ENCODE peak calls at places on chromosomes 16 and 17, in five cellular contexts. X, K, V, J and Y are unnamed samples. For H3K36me3, the result is how much of the 10 kb centered on the place peaks cover.

GRCh38 chr17:39167492-39167891 is 1.5 kb upstream of the ARL5C start:
- DNase-seq in X (no peak), V (no peak), J (no peak), K (no peak), Y (peak)

GRCh38 chr17:42596386-42596785 is 12.8 kb downstream of the RETREG3 start:
- DNase-seq in X (no peak), J (no peak), K (no peak), V (no peak), Y (no peak)

GRCh38 chr16:4272114-4272954 is 489 bp downstream of the TFAP4 start:
- DNase-seq in K (peak), J (peak), X (peak), V (peak), Y (peak)

GRCh38 chr17:21058098-21058893 is 15.5 kb upstream of the USP22 start:
- DNase-seq in V (peak), J (peak), K (no peak), X (peak), Y (peak)

GRCh38 chr17:71413935-71414334 is 706.9 kb upstream of the SOX9 start:
- DNase-seq in K (no peak), J (no peak), V (no peak), X (no peak), Y (peak)

GRCh38 chr17:66715076-66715675 is 119.7 kb upstream of the CACNG5 start:
- DNase-seq in J (no peak), K (no peak), X (no peak), V (no peak), Y (no peak)

GRCh38 chr17:38868968-38869646 is 751 bp upstream of the LASP1 start:
- DNase-seq in J (peak), V (peak), X (peak), K (peak), Y (peak)

GRCh38 chr16:50368410-50369132 is at the start of gene BRD7:
- DNase-seq in K (peak), X (peak), J (peak), V (peak), Y (peak)

GRCh38 chr16:76653390-76654026 is 376.3 kb downstream of the CNTNAP4 start:
- DNase-seq in V (peak), K (peak), J (peak), X (peak), Y (peak)

GRCh38 chr16:30903596-30903995 is 7.2 kb downstream of the CTF1 start:
- DNase-seq in X (peak), J (no peak), K (no peak), V (no peak), Y (peak)

GRCh38 chr17:73396429-73397277 is 84.9 kb upstream of the CDC42EP4 start:
- DNase-seq in V (no peak), J (peak), K (no peak), X (no peak), Y (no peak)

GRCh38 chr17:73255671-73256181 is 6.0 kb downstream of the CPSF4L start:
- DNase-seq in J (peak), V (peak), K (peak), X (peak), Y (peak)

GRCh38 chr17:38636054-38636453 is 30.3 kb upstream of the SRCIN1 start:
- DNase-seq in X (peak), K (peak), V (no peak), J (no peak), Y (no peak)

GRCh38 chr17:44331249-44331760 is 6.7 kb upstream of the SLC25A39 start:
- DNase-seq in V (peak), X (peak), J (peak), K (peak), Y (peak)

GRCh38 chr17:8420041-8420934 is 15.4 kb upstream of the NDEL1 start:
- DNase-seq in V (no peak), K (no peak), X (no peak), J (peak), Y (no peak)

GRCh38 chr16:88283596-88283995 is 99.2 kb upstream of the ZNF469 start:
- DNase-seq in J (no peak), V (no peak), X (no peak), K (no peak), Y (no peak)

GRCh38 chr17:79872762-79873161 is 33.5 kb upstream of the CBX4 start:
- DNase-seq in V (no peak), K (no peak), J (no peak), X (no peak), Y (no peak)

GRCh38 chr17:33049781-33050414 is 58.3 kb downstream of the SPACA3 start:
- DNase-seq in V (no peak), X (peak), K (peak), J (peak), Y (peak)

GRCh38 chr16:65222049-65222448 is 100.2 kb upstream of the CDH11 start:
- DNase-seq in K (no peak), X (no peak), V (no peak), J (no peak), Y (no peak)

GRCh38 chr16:72021043-72021442 is 12.5 kb downstream of the DHODH start:
- DNase-seq in V (no peak), J (no peak), X (peak), K (peak), Y (no peak)

GRCh38 chr17:34826332-34826731 is 134.9 kb downstream of the CCT6B start:
- DNase-seq in J (no peak), K (no peak), V (peak), X (peak), Y (no peak)

GRCh38 chr16:72927199-72928088 is 120.5 kb downstream of the ZFHX3 start:
- DNase-seq in X (no peak), K (no peak), V (peak), J (peak), Y (no peak)

GRCh38 chr17:12024332-12024731 is 3.7 kb downstream of the MAP2K4 start:
- DNase-seq in J (peak), K (no peak), X (no peak), V (peak), Y (no peak)

GRCh38 chr17:9022553-9023388 is 1.5 kb downstream of the NTN1 start:
- DNase-seq in J (peak), K (peak), X (peak), V (peak), Y (no peak)

GRCh38 chr16:88616320-88616719 is 22.1 kb upstream of the IL17C start:
- DNase-seq in X (no peak), K (no peak), V (no peak), J (no peak), Y (no peak)

DNA sequence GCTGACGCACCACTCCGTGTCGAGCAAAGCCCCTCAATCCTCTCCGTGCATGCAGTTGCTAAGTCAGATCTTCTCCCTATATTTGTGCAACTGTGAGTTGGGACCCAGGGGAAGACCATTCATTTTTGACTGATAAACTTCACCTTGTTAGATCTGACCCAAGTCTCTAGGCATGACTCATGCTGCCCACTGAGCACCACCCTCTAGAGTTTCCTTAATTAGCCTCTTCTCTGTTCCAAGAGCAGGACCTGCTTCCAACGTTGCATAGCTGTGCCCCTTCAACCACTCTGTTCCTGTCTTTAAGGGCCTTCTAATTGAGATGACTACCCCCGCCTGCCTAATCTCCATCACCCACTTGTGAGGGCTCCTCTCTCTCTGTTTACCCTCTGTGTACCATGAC is 2.6 kb downstream of the MYH13 start:
- DNase-seq in K (no peak), V (no peak), X (no peak), J (no peak), Y (no peak)
- H3K4me2 ChIP-seq in K (no peak), V (no peak), X (no peak), J (no peak), Y (no peak)

GRCh38 chr16:67847064-67847861 is at the start of gene CENPT:
- DNase-seq in J (peak), V (peak), K (peak), X (peak), Y (peak)
- H3K36me3 ChIP-seq in J (under half), V (under half), K (under half), X (under half), Y (under half)

DNA sequence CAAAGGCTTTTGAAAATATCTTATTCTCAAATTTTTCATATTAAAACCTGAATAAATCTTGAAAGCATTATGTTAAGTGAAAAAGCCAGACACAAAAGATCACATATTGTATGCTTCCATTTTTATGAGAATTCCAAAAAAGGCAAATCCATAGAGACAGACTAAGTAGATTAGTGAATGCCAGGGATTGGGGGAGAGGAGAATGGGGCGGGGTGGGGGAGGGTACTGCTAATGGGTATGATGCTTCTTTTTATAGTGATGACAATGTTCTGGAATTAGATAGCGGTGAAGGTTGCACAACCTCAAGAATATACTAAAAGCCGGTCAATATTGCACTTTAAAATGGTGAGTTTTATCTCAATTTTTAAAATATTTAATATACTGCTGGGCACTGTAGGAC is 44.0 kb downstream of the XPO6 start:
- DNase-seq in J (no peak), K (no peak), X (no peak), V (no peak), Y (no peak)
- H3K4me2 ChIP-seq in J (no peak), K (no peak), X (no peak), V (no peak), Y (no peak)

DNA sequence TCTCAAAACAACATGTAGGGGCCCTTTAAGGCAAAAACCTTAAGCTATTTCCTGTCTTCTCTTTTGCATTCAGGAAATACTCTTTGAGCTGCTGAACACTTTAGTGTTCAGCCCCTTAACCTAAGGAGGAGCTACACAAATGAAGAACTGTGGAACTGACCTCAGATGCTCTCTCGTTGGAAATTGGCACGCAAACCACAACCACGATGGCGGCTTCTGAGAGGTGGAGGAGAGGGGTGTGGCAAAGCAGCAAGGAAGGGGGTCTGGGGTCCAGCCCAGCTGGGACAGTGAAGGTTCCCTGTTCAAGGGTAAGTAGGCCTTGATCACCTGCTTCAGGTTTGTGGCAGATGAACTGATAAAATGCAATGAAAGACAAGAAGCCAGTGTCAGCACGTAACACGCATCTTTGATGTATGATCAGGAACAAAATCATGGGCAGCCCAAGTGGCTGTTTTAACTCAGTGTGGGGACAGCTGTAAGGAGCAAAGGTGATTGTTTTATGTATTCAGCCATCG is 291.6 kb upstream of the TNRC6C start:
- DNase-seq in X (no peak), V (no peak), J (no peak), K (no peak), Y (peak)
- H3K36me3 ChIP-seq in X (under half), V (under half), J (under half), K (under half), Y (under half)

GRCh38 chr17:16417896-16418683 is 2.7 kb downstream of the TRPV2 start:
- DNase-seq in K (no peak), X (no peak), V (no peak), J (peak), Y (no peak)
- H3K4me2 ChIP-seq in K (no peak), X (no peak), V (no peak), J (no peak), Y (no peak)